ENCODE peak calls at places on chromosomes 16 and 17, in nine cellular contexts. S is astrocyte of the spinal cord; U is HFFc6; C is nephron progenitor cell; W is activated CD8-positive, alpha-beta T cell treated with anti-CD3 and anti-CD28 coated beads for 36 hours; N is upper lobe of right lung; O is dorsolateral prefrontal cortex; A is A549; K is HFF-Myc. I is an unnamed sample.
A peak's percentile ranks its signal among the peaks of the same experiment; 100 is the strongest.

GRCh38 chr16:85055503-85056210 is 28.1 kb downstream of the KIAA0513 start:
- DNase-seq in A (no peak), S (no peak), C (no peak), W (peak; percentile 94), O (no peak), K (no peak), U (peak; percentile 42), N (peak; percentile 70), I (no peak)

GRCh38 chr17:54494731-54495715 is 405.6 kb upstream of the TOM1L1 start:
- DNase-seq in W (no peak), A (no peak), K (no peak), C (no peak), N (no peak), U (no peak), O (no peak), S (no peak), I (no peak)

GRCh38 chr16:50121278-50121677 is 31.8 kb upstream of the TENT4B start:
- DNase-seq in U (no peak), N (no peak), W (peak; percentile 31), K (no peak), C (no peak), S (no peak), A (no peak), O (no peak), I (no peak)

GRCh38 chr16:556479-557173 is 3.6 kb upstream of the PRR35 start:
- DNase-seq in C (no peak), W (no peak), N (no peak), U (no peak), O (no peak), K (no peak), S (no peak), A (no peak), I (no peak)

GRCh38 chr17:69501591-69502468 is 87.3 kb downstream of the MAP2K6 start:
- DNase-seq in N (no peak), O (no peak), S (peak; percentile 95), A (peak; percentile 37), U (peak; percentile 10), C (peak; percentile 37), K (peak; percentile 67), W (peak; percentile 4), I (peak; percentile 79)

GRCh38 chr17:69489303-69489702 is 74.8 kb downstream of the MAP2K6 start:
- DNase-seq in A (no peak), W (no peak), K (no peak), U (no peak), S (no peak), N (no peak), O (no peak), C (no peak), I (no peak)

GRCh38 chr16:20704281-20704680 is 6.8 kb upstream of the ACSM1 start:
- DNase-seq in K (no peak), S (no peak), O (no peak), C (no peak), W (no peak), U (no peak), A (no peak), N (no peak), I (no peak)

GRCh38 chr16:2178321-2179106 is 17.9 kb downstream of the CASKIN1 start:
- DNase-seq in S (peak; percentile 22), O (no peak), U (no peak), N (no peak), A (no peak), C (peak; percentile 59), W (peak; percentile 47), K (no peak), I (no peak)

GRCh38 chr17:81204578-81204977 is 18.2 kb downstream of the CEP131 start:
- DNase-seq in N (no peak), S (no peak), C (no peak), W (no peak), O (no peak), K (no peak), U (no peak), A (no peak), I (no peak)

GRCh38 chr16:15899538-15900100 is 11.2 kb upstream of the CEP20 start:
- DNase-seq in A (peak; percentile 95), W (peak; percentile 69), O (no peak), N (peak; percentile 67), K (peak; percentile 67), S (peak; percentile 94), U (peak; percentile 76), C (no peak), I (peak; percentile 36)

GRCh38 chr17:29241015-29241963 is 5.4 kb upstream of the CRYBA1 start:
- DNase-seq in K (peak; percentile 88), S (peak; percentile 97), W (peak; percentile 30), N (no peak), C (peak; percentile 6), U (peak; percentile 98), O (peak; percentile 64), A (peak; percentile 97), I (peak; percentile 81)

GRCh38 chr16:70574595-70575271 is 51.1 kb downstream of the SF3B3 start:
- DNase-seq in O (no peak), S (no peak), C (no peak), W (no peak), U (no peak), A (no peak), N (no peak), K (no peak), I (no peak)

GRCh38 chr16:693766-694165 is 3.6 kb upstream of the WDR24 start:
- DNase-seq in C (no peak), K (no peak), W (no peak), A (no peak), O (no peak), U (no peak), N (no peak), S (no peak), I (no peak)

GRCh38 chr16:69131749-69132423 is 502 bp downstream of the CHTF8 start:
- DNase-seq in W (peak; percentile 83), K (no peak), N (peak; percentile 90), A (peak; percentile 84), C (peak; percentile 90), S (peak; percentile 80), O (no peak), U (peak; percentile 62), I (peak; percentile 54)

GRCh38 chr16:74998481-74999207 is at the start of gene ZNRF1:
- DNase-seq in U (peak; percentile 51), A (peak; percentile 82), C (peak; percentile 95), W (peak; percentile 92), S (peak; percentile 78), N (peak; percentile 92), K (peak; percentile 38), O (peak; percentile 71), I (peak; percentile 44)

GRCh38 chr16:27432600-27432957 is 30.6 kb downstream of the IL21R start:
- DNase-seq in K (peak; percentile 35), C (no peak), N (no peak), O (no peak), A (no peak), S (peak; percentile 70), W (peak; percentile 1), U (peak; percentile 82), I (no peak)

GRCh38 chr16:24776486-24777220 is 47.2 kb downstream of the TNRC6A start:
- DNase-seq in C (no peak), K (no peak), A (no peak), N (no peak), U (no peak), O (no peak), S (peak; percentile 54), W (no peak), I (peak; percentile 8)

GRCh38 chr16:4263504-4264436 is 9.1 kb downstream of the TFAP4 start:
- DNase-seq in N (peak; percentile 73), C (peak; percentile 83), W (no peak), O (no peak), S (peak; percentile 78), K (peak; percentile 87), U (peak; percentile 77), A (peak; percentile 43), I (peak; percentile 97)

GRCh38 chr17:8753976-8754440 is 4.3 kb downstream of the SPDYE4 start:
- DNase-seq in C (no peak), O (no peak), S (peak; percentile 7), N (no peak), A (peak; percentile 65), U (peak; percentile 26), W (no peak), K (no peak), I (no peak)
- TF ChIP-seq CTCF in C (peak; percentile 18), O (no peak), S (peak; percentile 28), N (peak; percentile 32), A (peak; percentile 66), U (peak; percentile 68), W (peak; percentile 53), K (peak; percentile 41), I (peak; percentile 27)

GRCh38 chr17:33292184-33292980 is 713 bp downstream of the ASIC2 start:
- DNase-seq in U (no peak), C (peak; percentile 71), O (no peak), N (no peak), W (no peak), S (peak; percentile 8), A (peak; percentile 53), K (no peak), I (no peak)
- TF ChIP-seq CTCF in U (no peak), C (peak; percentile 64), O (peak; percentile 53), N (peak; percentile 21), W (peak; percentile 44), S (peak; percentile 34), A (peak; percentile 64), K (peak; percentile 14), I (no peak)

DNA sequence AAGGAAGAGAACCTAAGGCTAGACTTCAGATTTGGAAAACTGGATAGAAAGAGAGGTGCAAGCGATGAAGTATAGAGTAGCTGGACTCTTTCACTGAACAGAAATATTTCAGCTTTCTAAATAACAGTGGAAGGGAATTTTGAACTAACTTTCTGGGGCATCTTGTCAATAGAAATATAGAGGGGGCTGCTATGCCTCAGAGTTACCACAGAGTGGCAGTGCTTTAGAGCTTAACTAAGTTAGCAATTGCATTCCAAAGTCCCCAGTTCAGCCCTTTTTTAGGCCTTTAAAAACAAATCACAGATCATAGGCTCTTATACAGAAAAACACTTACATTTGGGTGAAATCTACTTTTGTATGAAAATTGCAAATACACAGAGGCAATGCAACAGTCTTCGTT is 154.2 kb upstream of the CDH8 start:
- DNase-seq in O (no peak), N (no peak), U (no peak), C (peak; percentile 12), K (no peak), A (no peak), W (no peak), S (peak; percentile 4), I (no peak)
- TF ChIP-seq CTCF in O (peak; percentile 60), N (peak; percentile 23), U (peak; percentile 22), C (peak; percentile 81), K (no peak), A (peak; percentile 11), W (no peak), S (peak; percentile 42), I (no peak)

GRCh38 chr17:47850373-47850691 is 631 bp downstream of the SP6 start:
- DNase-seq in C (no peak), K (no peak), S (no peak), O (no peak), W (no peak), N (no peak), U (no peak), A (no peak), I (no peak)

GRCh38 chr17:47851764-47852112 is 775 bp upstream of the SP6 start:
- DNase-seq in C (no peak), K (no peak), N (no peak), W (no peak), A (no peak), O (no peak), S (no peak), U (no peak), I (no peak)

GRCh38 chr17:47852113-47852949 is 1.4 kb upstream of the SP6 start:
- DNase-seq in S (no peak), C (no peak), N (no peak), U (no peak), A (no peak), K (no peak), W (peak; percentile 43), O (no peak), I (no peak)

GRCh38 chr17:47853616-47854015 is 2.7 kb upstream of the SP6 start:
- DNase-seq in N (no peak), U (no peak), A (no peak), W (no peak), K (no peak), O (no peak), C (no peak), S (no peak), I (no peak)

GRCh38 chr17:47850692-47851573 is at the start of gene SP6:
- DNase-seq in A (peak; percentile 91), N (peak; percentile 92), K (no peak), U (peak; percentile 50), W (peak; percentile 83), C (peak; percentile 80), O (no peak), S (peak; percentile 24), I (no peak)
- TF ChIP-seq CTCF in A (peak; percentile 27), N (peak; percentile 13), K (no peak), U (peak; percentile 52), W (no peak), C (no peak), O (no peak), S (no peak), I (no peak)